ENCODE peak calls at places on chromosomes 12 and 14, in eight cellular contexts. O, S, U, B, R, F, I and Q are unnamed samples.

GRCh38 chr12:71141270-71141948 is 16.4 kb downstream of the TSPAN8 start:
- DNase-seq in B (no peak), F (no peak), U (no peak), I (no peak), S (no peak), R (peak), O (no peak), Q (no peak)

GRCh38 chr14:51368721-51369163 is 128.7 kb downstream of the TMX1 start:
- DNase-seq in S (no peak), I (no peak), R (no peak), O (peak), B (no peak), F (peak), U (no peak), Q (no peak)

GRCh38 chr14:102828201-102828600 is 51.0 kb downstream of the TRAF3 start:
- DNase-seq in O (no peak), R (no peak), I (no peak), F (no peak), S (no peak), U (no peak), B (no peak), Q (no peak)

GRCh38 chr14:62943202-62943601 is 102.1 kb downstream of the KCNH5 start:
- DNase-seq in S (no peak), I (no peak), R (no peak), O (peak), F (no peak), B (no peak), U (peak), Q (no peak)

GRCh38 chr14:105897725-105898113 is 371.3 kb downstream of the TMEM121 start:
- DNase-seq in F (no peak), O (no peak), I (no peak), B (no peak), U (no peak), R (no peak), S (no peak), Q (no peak)

GRCh38 chr14:78143489-78144145 is 26.6 kb upstream of the NRXN3 start:
- DNase-seq in U (no peak), O (peak), R (no peak), I (no peak), B (no peak), S (no peak), F (no peak), Q (no peak)

GRCh38 chr14:34826661-34827060 is 48.5 kb downstream of the BAZ1A start:
- DNase-seq in S (no peak), B (no peak), F (peak), I (no peak), U (no peak), O (peak), R (no peak), Q (no peak)

GRCh38 chr12:13374783-13375182 is 178.3 kb downstream of the EMP1 start:
- DNase-seq in R (peak), F (no peak), I (no peak), U (no peak), B (no peak), O (no peak), S (no peak), Q (no peak)

GRCh38 chr12:11875414-11875935 is 195.3 kb upstream of the BCL2L14 start:
- DNase-seq in S (peak), F (peak), U (no peak), I (no peak), R (no peak), O (no peak), B (no peak), Q (peak)

GRCh38 chr14:23414254-23414653 is 6.2 kb upstream of the MYH6 start:
- DNase-seq in S (no peak), F (no peak), I (no peak), R (no peak), O (no peak), B (no peak), U (no peak), Q (no peak)

GRCh38 chr12:102474438-102475064 is 5.8 kb downstream of the IGF1 start:
- DNase-seq in U (no peak), R (no peak), F (peak), S (peak), I (no peak), O (no peak), B (peak), Q (no peak)

GRCh38 chr12:31728289-31728916 is 418 bp downstream of the AMN1 start:
- DNase-seq in R (peak), O (no peak), S (no peak), I (no peak), U (peak), F (no peak), B (peak), Q (no peak)